ENCODE peak calls at places on chromosomes 2 and 18, in five cellular contexts. T, H, C, G and K are unnamed samples.
A peak's percentile ranks its signal among the peaks of the same experiment; 100 is the strongest.

GRCh38 chr2:30235859-30236535 is 4.7 kb downstream of the LBH start:
- DNase-seq in G (no peak), C (no peak), H (no peak), T (no peak), K (peak; percentile 49)

GRCh38 chr2:211035548-211036185 is 479.3 kb downstream of the CPS1 start:
- DNase-seq in G (peak; percentile 23), H (no peak), T (peak; percentile 11), C (peak; percentile 32), K (no peak)

GRCh38 chr2:80070587-80070986 is 234.0 kb downstream of the LRRTM1 start:
- DNase-seq in T (no peak), C (no peak), H (no peak), G (no peak), K (no peak)

GRCh38 chr18:58980991-58981390 is 116.3 kb downstream of the ZNF532 start:
- DNase-seq in G (no peak), H (no peak), C (no peak), T (no peak), K (no peak)

GRCh38 chr2:114609203-114609602 is 166.8 kb downstream of the DPP10 start:
- DNase-seq in C (no peak), T (no peak), G (no peak), H (no peak), K (no peak)

GRCh38 chr2:215489288-215489848 is 53.5 kb upstream of the FN1 start:
- DNase-seq in C (no peak), T (no peak), G (no peak), H (no peak), K (no peak)

GRCh38 chr18:56382541-56382940 is 255.9 kb downstream of the TXNL1 start:
- DNase-seq in H (no peak), G (no peak), T (peak; percentile 53), C (peak; percentile 52), K (no peak)

GRCh38 chr2:88683160-88684021 is 8.1 kb upstream of the RPIA start:
- DNase-seq in G (no peak), T (no peak), C (no peak), H (no peak), K (no peak)

GRCh38 chr18:53411511-53411910 is 813.0 kb downstream of the MBD2 start:
- DNase-seq in C (no peak), T (no peak), H (no peak), G (no peak), K (no peak)

GRCh38 chr18:73780218-73780617 is 367.4 kb downstream of the FBXO15 start:
- DNase-seq in T (no peak), H (no peak), G (no peak), C (no peak), K (no peak)

GRCh38 chr2:148487439-148487838 is 157.1 kb upstream of the EPC2 start:
- DNase-seq in T (no peak), G (no peak), H (no peak), C (no peak), K (no peak)

GRCh38 chr2:217121565-217121964 is 261.7 kb upstream of the TNP1 start:
- DNase-seq in G (no peak), H (no peak), T (no peak), C (no peak), K (no peak)

GRCh38 chr2:239209806-239210205 is 191.0 kb downstream of the HDAC4 start:
- DNase-seq in C (no peak), G (no peak), H (no peak), T (no peak), K (no peak)

GRCh38 chr2:188360485-188361263 is 69.0 kb downstream of the GULP1 start:
- DNase-seq in H (no peak), T (no peak), G (no peak), C (no peak), K (no peak)

GRCh38 chr18:44725300-44726096 is 44.8 kb downstream of the SETBP1 start:
- DNase-seq in G (no peak), H (peak; percentile 43), C (peak; percentile 65), T (peak; percentile 53), K (no peak)

GRCh38 chr2:121246704-121247255 is 38.2 kb downstream of the TFCP2L1 start:
- DNase-seq in G (no peak), T (no peak), C (no peak), H (no peak), K (no peak)

GRCh38 chr18:44729631-44730101 is 49.0 kb downstream of the SETBP1 start:
- DNase-seq in C (peak; percentile 40), H (no peak), G (no peak), T (peak; percentile 79), K (no peak)

GRCh38 chr2:159153463-159153862 is 133.0 kb downstream of the WDSUB1 start:
- DNase-seq in H (no peak), C (no peak), T (no peak), G (no peak), K (no peak)

GRCh38 chr2:147934881-147935280 is 85.7 kb downstream of the ORC4 start:
- DNase-seq in C (no peak), T (no peak), G (no peak), H (no peak), K (no peak)

GRCh38 chr2:7584017-7584416 is 666.8 kb downstream of the RNF144A start:
- DNase-seq in T (no peak), H (no peak), C (no peak), G (no peak), K (no peak)

GRCh38 chr2:145380436-145381017 is 860.6 kb upstream of the ZEB2 start:
- DNase-seq in H (no peak), T (peak; percentile 80), G (no peak), C (peak; percentile 54), K (no peak)

GRCh38 chr2:237590272-237591020 is at the start of gene RAB17:
- DNase-seq in T (peak; percentile 42), C (peak; percentile 52), H (no peak), G (no peak), K (no peak)

GRCh38 chr2:139885921-139886498 is 1105.8 kb upstream of the NXPH2 start:
- DNase-seq in H (no peak), C (no peak), G (peak; percentile 53), T (no peak), K (no peak)

GRCh38 chr2:96345403-96345802 is 9.8 kb downstream of the NCAPH start:
- DNase-seq in H (no peak), T (no peak), C (no peak), G (no peak), K (no peak)

GRCh38 chr2:176814740-176815367 is 397.7 kb upstream of the HNRNPA3 start:
- DNase-seq in C (peak; percentile 23), H (peak; percentile 49), G (no peak), T (peak; percentile 8), K (peak; percentile 56)

GRCh38 chr2:108612514-108613183 is 78.4 kb downstream of the LIMS1 start:
- DNase-seq in G (no peak), H (peak; percentile 82), C (no peak), T (no peak), K (peak; percentile 71)

GRCh38 chr18:53796042-53796729 is 428.3 kb downstream of the MBD2 start:
- DNase-seq in T (peak; percentile 91), C (peak; percentile 82), G (no peak), H (no peak), K (peak; percentile 11)

GRCh38 chr2:31200972-31201371 is 16.3 kb downstream of the CAPN14 start:
- DNase-seq in G (no peak), C (no peak), T (no peak), H (no peak), K (no peak)

GRCh38 chr2:113755690-113756063 is 765 bp downstream of the SLC35F5 start:
- DNase-seq in H (no peak), G (peak; percentile 9), C (peak; percentile 8), T (peak; percentile 22), K (peak; percentile 11)

GRCh38 chr2:178449700-178450573 is 1.0 kb downstream of the PRKRA start:
- DNase-seq in H (no peak), C (no peak), G (peak; percentile 17), T (no peak), K (peak; percentile 79)

GRCh38 chr2:49294225-49294624 is 139.9 kb upstream of the FSHR start:
- DNase-seq in G (no peak), T (no peak), H (no peak), C (no peak), K (no peak)

GRCh38 chr2:53087282-53087882 is 680.2 kb upstream of the CHAC2 start:
- DNase-seq in T (peak; percentile 63), C (peak; percentile 32), G (no peak), H (no peak), K (no peak)

GRCh38 chr2:42812899-42813479 is 20.6 kb upstream of the HAAO start:
- DNase-seq in C (peak; percentile 52), H (no peak), T (no peak), G (no peak), K (no peak)
- TF ChIP-seq CTCF in C (peak; percentile 58), H (no peak), T (peak; percentile 53), G (peak; percentile 6), K (no peak)

GRCh38 chr18:35123811-35124210 is 82.6 kb downstream of the MAPRE2 start:
- DNase-seq in T (no peak), G (no peak), C (no peak), H (no peak), K (no peak)

GRCh38 chr18:35131387-35132283 is 90.4 kb downstream of the MAPRE2 start:
- DNase-seq in T (no peak), G (no peak), C (peak; percentile 6), H (no peak), K (no peak)

GRCh38 chr18:35128675-35129074 is 87.5 kb downstream of the MAPRE2 start:
- DNase-seq in G (no peak), H (no peak), T (no peak), C (no peak), K (no peak)

GRCh38 chr18:35130236-35130635 is 89.0 kb downstream of the MAPRE2 start:
- DNase-seq in C (no peak), T (no peak), H (no peak), G (no peak), K (no peak)

DNA sequence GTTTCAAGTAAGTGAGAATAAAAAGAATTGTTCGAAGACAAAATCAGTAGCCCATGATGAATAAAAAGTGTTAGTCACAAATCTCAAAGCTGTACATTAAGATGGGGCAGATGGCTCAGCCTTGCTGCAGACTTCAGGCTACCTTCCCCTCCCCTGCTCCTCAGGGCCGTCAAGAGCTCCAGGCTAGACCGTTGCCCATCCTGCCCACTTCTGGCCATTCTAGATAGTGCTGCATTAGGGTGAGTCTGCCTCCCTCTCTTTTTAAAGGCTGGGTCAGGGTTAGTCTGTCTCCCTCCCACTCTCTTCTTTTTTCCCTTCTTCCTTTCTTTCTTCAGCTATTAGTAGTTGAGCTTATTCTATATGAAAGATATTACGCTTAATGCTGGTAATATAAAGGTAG is 86.0 kb downstream of the MAPRE2 start:
- DNase-seq in G (no peak), T (no peak), H (no peak), C (peak; percentile 31), K (no peak)
- TF ChIP-seq CTCF in G (no peak), T (no peak), H (no peak), C (peak; percentile 38), K (peak; percentile 13)

GRCh38 chr18:79451237-79452125 is 55.8 kb downstream of the NFATC1 start:
- DNase-seq in G (no peak), T (no peak), H (no peak), C (no peak), K (no peak)
- TF ChIP-seq CTCF in G (no peak), T (no peak), H (no peak), C (no peak), K (no peak)

GRCh38 chr18:5546660-5547059 is 2.9 kb upstream of the EPB41L3 start:
- DNase-seq in G (peak; percentile 79), T (peak; percentile 43), C (peak; percentile 84), H (no peak), K (no peak)
- TF ChIP-seq CTCF in G (peak; percentile 87), T (peak; percentile 68), C (peak; percentile 69), H (no peak), K (peak; percentile 12)

DNA sequence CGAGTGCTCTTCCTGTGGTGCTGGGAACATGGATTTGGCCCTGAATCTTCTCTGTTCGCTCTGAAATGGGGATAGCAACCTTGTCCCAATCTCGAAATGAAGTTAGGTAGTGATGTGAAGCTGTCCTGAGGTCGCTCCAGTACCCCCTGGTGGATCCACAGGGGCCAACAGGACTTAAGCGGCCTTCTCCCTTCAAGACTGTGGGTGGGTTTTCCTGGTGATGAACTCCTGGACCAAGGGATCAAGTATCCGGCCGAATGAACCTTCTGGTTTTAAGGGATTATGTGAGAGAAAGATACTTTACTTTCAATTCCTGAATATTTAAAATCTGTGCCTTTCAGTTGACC is 156.5 kb downstream of the NAPG start:
- DNase-seq in C (no peak), T (no peak), H (no peak), G (no peak), K (no peak)
- TF ChIP-seq CTCF in C (no peak), T (no peak), H (no peak), G (no peak), K (peak; percentile 19)